ENCODE peak calls at places on chromosomes 11 and 22, in nine cellular contexts. S is IMR-90; H is brain microvascular endothelial cell; E is uterus; R is tibial artery; O is cardiac muscle cell; J is neural progenitor cell; X is H1; P is CD8-positive, alpha-beta T cell. Z is an unnamed sample.

GRCh38 chr11:13216019-13217006 is 61.3 kb upstream of the BMAL1 start:
- DNase-seq in S (peak), H (peak), E (no peak), R (peak), O (peak), J (peak), X (peak), P (no peak), Z (no peak)

GRCh38 chr11:76756341-76756771 is 26.8 kb upstream of the TSKU start:
- DNase-seq in S (no peak), H (no peak), E (no peak), R (no peak), O (no peak), J (no peak), X (no peak), P (no peak), Z (no peak)

GRCh38 chr11:132910016-132910760 is 622.1 kb downstream of the OPCML start:
- DNase-seq in S (no peak), H (no peak), E (no peak), R (no peak), O (no peak), J (peak), X (no peak), P (no peak), Z (no peak)

GRCh38 chr22:30565341-30565740 is 9.1 kb downstream of the GAL3ST1 start:
- DNase-seq in S (peak), H (no peak), E (no peak), R (no peak), O (peak), J (no peak), X (no peak), P (no peak), Z (no peak)

GRCh38 chr11:19633276-19633675 is 79.4 kb upstream of the NAV2 start:
- DNase-seq in S (no peak), H (no peak), E (peak), R (peak), O (peak), J (no peak), X (no peak), P (no peak), Z (peak)

GRCh38 chr11:134736251-134737072 is 324.4 kb upstream of the B3GAT1 start:
- DNase-seq in S (no peak), H (no peak), E (no peak), R (peak), O (no peak), J (no peak), X (no peak), P (no peak), Z (no peak)

GRCh38 chr11:85530596-85530995 is 96.5 kb downstream of the DLG2 start:
- DNase-seq in S (no peak), H (no peak), E (no peak), R (no peak), O (no peak), J (no peak), X (no peak), P (no peak), Z (no peak)

GRCh38 chr11:132883241-132883640 is 649.1 kb downstream of the OPCML start:
- DNase-seq in S (no peak), H (no peak), E (no peak), R (no peak), O (no peak), J (no peak), X (no peak), P (no peak), Z (no peak)

GRCh38 chr11:60932605-60933346 is 8.5 kb downstream of the TMEM132A start:
- DNase-seq in S (no peak), H (no peak), E (no peak), R (no peak), O (no peak), J (peak), X (no peak), P (no peak), Z (no peak)

GRCh38 chr11:10305964-10306918 is 1.4 kb downstream of the ADM start:
- DNase-seq in S (peak), H (no peak), E (peak), R (peak), O (peak), J (peak), X (peak), P (no peak), Z (peak)

GRCh38 chr11:108733479-108734116 is 68.7 kb downstream of the DDX10 start:
- DNase-seq in S (peak), H (peak), E (no peak), R (no peak), O (peak), J (no peak), X (no peak), P (no peak), Z (no peak)

GRCh38 chr11:65870706-65871681 is 1.6 kb downstream of the EFEMP2 start:
- DNase-seq in S (no peak), H (no peak), E (no peak), R (peak), O (no peak), J (no peak), X (no peak), P (peak), Z (peak)

GRCh38 chr11:134475951-134476350 is 63.9 kb upstream of the B3GAT1 start:
- DNase-seq in S (no peak), H (no peak), E (no peak), R (no peak), O (no peak), J (no peak), X (no peak), P (no peak), Z (no peak)

GRCh38 chr11:61104963-61105362 is 2.7 kb downstream of the CD5 start:
- DNase-seq in S (no peak), H (no peak), E (no peak), R (no peak), O (no peak), J (no peak), X (no peak), P (no peak), Z (no peak)

GRCh38 chr11:129315781-129316579 is 59.7 kb upstream of the BARX2 start:
- DNase-seq in S (no peak), H (no peak), E (no peak), R (no peak), O (no peak), J (peak), X (peak), P (no peak), Z (no peak)

GRCh38 chr11:57331720-57332119 is 4.0 kb downstream of the SSRP1 start:
- DNase-seq in S (no peak), H (no peak), E (no peak), R (no peak), O (no peak), J (no peak), X (no peak), P (no peak), Z (no peak)

GRCh38 chr11:112280268-112281126 is 19.8 kb upstream of the PLET1 start:
- DNase-seq in S (peak), H (peak), E (peak), R (peak), O (peak), J (peak), X (peak), P (peak), Z (peak)

GRCh38 chr11:96098511-96099241 is 174.8 kb upstream of the MTMR2 start:
- DNase-seq in S (peak), H (no peak), E (no peak), R (no peak), O (peak), J (no peak), X (no peak), P (no peak), Z (no peak)

GRCh38 chr11:75918295-75918694 is 103.3 kb downstream of the UVRAG start:
- DNase-seq in S (no peak), H (no peak), E (no peak), R (no peak), O (no peak), J (no peak), X (no peak), P (no peak), Z (no peak)

GRCh38 chr11:115642660-115643059 is 138.4 kb upstream of the CADM1 start:
- DNase-seq in S (no peak), H (no peak), E (no peak), R (no peak), O (no peak), J (no peak), X (no peak), P (no peak), Z (no peak)

GRCh38 chr22:32501797-32502290 is 27.2 kb downstream of the FBXO7 start:
- DNase-seq in S (peak), H (no peak), E (no peak), R (no peak), O (no peak), J (no peak), X (no peak), P (no peak), Z (no peak)

GRCh38 chr22:29456211-29456671 is 17.9 kb downstream of the RFPL1 start:
- DNase-seq in S (peak), H (peak), E (no peak), R (peak), O (no peak), J (peak), X (no peak), P (no peak), Z (no peak)

GRCh38 chr11:10868375-10868774 is 10.5 kb upstream of the ZBED5 start:
- DNase-seq in S (no peak), H (no peak), E (no peak), R (no peak), O (no peak), J (no peak), X (no peak), P (no peak), Z (no peak)

GRCh38 chr11:18367431-18367830 is 26.9 kb upstream of the LDHA start:
- DNase-seq in S (peak), H (no peak), E (no peak), R (no peak), O (peak), J (no peak), X (no peak), P (no peak), Z (no peak)

GRCh38 chr22:39242389-39242808 is 2.4 kb downstream of the PDGFB start:
- DNase-seq in S (no peak), H (no peak), E (no peak), R (no peak), O (no peak), J (peak), X (peak), P (no peak), Z (peak)

GRCh38 chr22:39242809-39243442 is 1.9 kb downstream of the PDGFB start:
- DNase-seq in S (no peak), H (no peak), E (no peak), R (no peak), O (no peak), J (peak), X (peak), P (peak), Z (no peak)

GRCh38 chr22:39239561-39240423 is 5.0 kb downstream of the PDGFB start:
- DNase-seq in S (no peak), H (no peak), E (no peak), R (no peak), O (no peak), J (no peak), X (no peak), P (no peak), Z (no peak)

GRCh38 chr22:39241632-39242388 is 3.0 kb downstream of the PDGFB start:
- DNase-seq in S (no peak), H (no peak), E (no peak), R (no peak), O (no peak), J (no peak), X (no peak), P (peak), Z (no peak)

GRCh38 chr22:39240841-39241631 is 3.7 kb downstream of the PDGFB start:
- DNase-seq in S (no peak), H (no peak), E (no peak), R (no peak), O (no peak), J (peak), X (peak), P (peak), Z (peak)
- H3K27ac ChIP-seq in S (no peak), H (no peak), E (peak), R (no peak), O (no peak), J (no peak), X (no peak), P (peak), Z (peak)

GRCh38 chr11:21323617-21324016 is 654.2 kb downstream of the NELL1 start:
- DNase-seq in S (no peak), H (no peak), E (no peak), R (no peak), O (no peak), J (peak), X (no peak), P (no peak), Z (no peak)
- TF ChIP-seq CTCF in S (no peak), H (no peak), E (no peak), R (no peak), O (no peak), J (peak), X (peak), P (no peak), Z (no peak)

DNA sequence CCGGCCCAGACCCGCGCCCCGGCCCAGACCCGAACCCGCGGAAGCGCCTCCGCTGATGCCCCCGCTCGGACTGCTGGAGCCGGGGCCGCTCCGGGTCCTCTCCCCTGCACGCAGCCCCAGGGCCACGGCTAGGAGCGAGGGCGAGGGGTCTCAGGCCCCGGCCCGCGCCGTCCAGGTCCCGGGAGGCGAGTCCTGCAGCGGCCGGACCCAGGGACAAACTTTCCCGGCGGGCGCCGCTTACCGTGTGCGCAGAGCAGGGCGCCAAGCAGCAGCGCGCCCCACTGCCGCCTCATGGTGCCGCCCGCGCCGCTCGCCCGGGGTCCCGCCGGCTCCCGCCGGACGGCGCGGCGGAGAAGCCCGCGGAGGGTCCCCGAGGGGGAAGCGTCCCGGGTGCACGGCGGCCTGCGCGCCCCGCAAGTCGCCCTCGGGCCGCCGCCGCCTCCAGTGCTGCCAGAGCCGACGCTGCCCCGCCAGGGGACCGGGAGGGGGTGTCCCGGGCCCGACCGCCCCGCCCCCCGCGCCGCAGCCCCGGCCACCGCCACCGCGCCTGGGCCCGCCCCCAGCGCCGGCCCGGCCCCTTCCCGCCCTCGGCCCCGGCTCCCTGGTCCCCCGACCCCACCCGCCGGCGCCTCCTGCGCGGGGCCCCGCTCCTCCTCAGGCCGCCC is at the start of gene LRP4:
- DNase-seq in S (no peak), H (no peak), E (peak), R (no peak), O (peak), J (peak), X (peak), P (no peak), Z (peak)
- H3K4me3 ChIP-seq in S (peak), H (peak), E (peak), R (peak), O (peak), J (peak), X (peak), P (peak), Z (peak)

GRCh38 chr11:1597331-1597741 is 758 bp downstream of the KRTAP5-2 start:
- DNase-seq in S (no peak), H (no peak), E (no peak), R (peak), O (no peak), J (no peak), X (no peak), P (no peak), Z (no peak)
- H3K27ac ChIP-seq in S (no peak), H (no peak), E (no peak), R (no peak), O (no peak), J (no peak), X (no peak), P (no peak), Z (no peak)